ENCODE peak calls at places on chromosomes 16 and 17, in eight cellular contexts. K is ovary, J is mucosa of descending colon, W is Peyer's patch, O is GM12878, X is suprapubic skin, I is cardiac muscle cell, V is IMR-90. L is an unnamed sample. For H3K4me1, the result is how much of the 10 kb centered on the place peaks cover.

GRCh38 chr17:7237761-7238417 is 1.4 kb downstream of the PHF23 start:
- DNase-seq in O (no peak), W (peak), X (peak), K (peak), J (peak), I (peak), V (peak), L (peak)

GRCh38 chr16:56331915-56332314 is 93.4 kb downstream of the AMFR start:
- DNase-seq in O (no peak), V (no peak), I (no peak), W (no peak), J (no peak), X (no peak), K (no peak), L (no peak)

GRCh38 chr16:67207857-67208524 is 9.1 kb downstream of the ELMO3 start:
- DNase-seq in O (no peak), J (no peak), I (no peak), X (no peak), K (peak), V (peak), W (no peak), L (peak)

GRCh38 chr17:62995377-62995885 is 29.4 kb downstream of the TANC2 start:
- DNase-seq in K (no peak), O (no peak), V (peak), J (no peak), I (peak), W (no peak), X (no peak), L (peak)

GRCh38 chr17:79749958-79750357 is 19.2 kb downstream of the ENPP7 start:
- DNase-seq in I (no peak), W (no peak), V (no peak), J (no peak), O (no peak), X (no peak), K (no peak), L (no peak)

GRCh38 chr17:41402161-41402560 is 4.8 kb upstream of the KRT31 start:
- DNase-seq in O (no peak), W (no peak), J (no peak), V (peak), X (no peak), I (no peak), K (no peak), L (no peak)

GRCh38 chr17:78892062-78892456 is 10.9 kb downstream of the CEP295NL start:
- DNase-seq in K (no peak), J (no peak), O (no peak), W (no peak), V (no peak), I (no peak), X (no peak), L (peak)

GRCh38 chr17:77227461-77228223 is 86.9 kb downstream of the SEC14L1 start:
- DNase-seq in J (no peak), K (no peak), I (no peak), W (no peak), V (no peak), X (no peak), O (no peak), L (no peak)

GRCh38 chr17:66417300-66417719 is 114.9 kb downstream of the PRKCA start:
- DNase-seq in I (no peak), J (no peak), X (no peak), O (no peak), K (no peak), V (no peak), W (no peak), L (no peak)

GRCh38 chr17:511001-511690 is 158.5 kb upstream of the RPH3AL start:
- DNase-seq in I (peak), O (no peak), V (peak), W (no peak), K (peak), J (no peak), X (no peak), L (no peak)

GRCh38 chr17:37312137-37312923 is 63.5 kb upstream of the C17orf78 start:
- DNase-seq in V (no peak), J (no peak), W (no peak), K (no peak), I (no peak), X (no peak), O (no peak), L (no peak)

GRCh38 chr16:66357523-66357928 is 9.0 kb upstream of the CDH5 start:
- DNase-seq in V (peak), K (peak), J (no peak), I (peak), X (no peak), O (no peak), W (no peak), L (peak)

GRCh38 chr17:7260601-7261376 is 1.5 kb downstream of the CLDN7 start:
- DNase-seq in I (no peak), K (no peak), J (peak), O (no peak), W (peak), V (no peak), X (no peak), L (peak)

GRCh38 chr17:51144266-51145022 is 8.9 kb upstream of the NME1 start:
- DNase-seq in W (no peak), V (no peak), K (no peak), J (no peak), O (no peak), X (no peak), I (no peak), L (no peak)

GRCh38 chr17:3030096-3030495 is 33.3 kb downstream of the OR1D5 start:
- DNase-seq in X (no peak), K (no peak), J (no peak), O (no peak), W (peak), V (peak), I (peak), L (no peak)

GRCh38 chr17:34755981-34756669 is 176.7 kb downstream of the TMEM132E start:
- DNase-seq in I (no peak), W (no peak), O (no peak), K (no peak), X (no peak), J (no peak), V (no peak), L (no peak)

GRCh38 chr16:4918790-4919210 is 18.1 kb downstream of the PPL start:
- DNase-seq in W (no peak), I (no peak), K (no peak), X (no peak), O (no peak), V (no peak), J (no peak), L (no peak)

GRCh38 chr16:21613361-21613760 is 14.0 kb downstream of the METTL9 start:
- DNase-seq in W (no peak), V (no peak), J (no peak), X (no peak), O (no peak), I (no peak), K (no peak), L (no peak)

GRCh38 chr17:55263565-55264272 is 1.0 kb upstream of the HLF start:
- DNase-seq in O (no peak), I (no peak), X (no peak), W (no peak), V (no peak), J (no peak), K (no peak), L (no peak)

GRCh38 chr16:75250089-75250808 is 1.2 kb downstream of the BCAR1 start:
- DNase-seq in J (peak), O (no peak), X (no peak), K (no peak), I (no peak), V (no peak), W (no peak), L (no peak)

GRCh38 chr16:20259549-20259948 is 67.8 kb downstream of the GP2 start:
- DNase-seq in I (no peak), K (no peak), O (no peak), V (no peak), X (no peak), J (no peak), W (no peak), L (no peak)

GRCh38 chr17:78600181-78600651 is 23.0 kb upstream of the DNAH17 start:
- DNase-seq in J (no peak), O (no peak), I (peak), X (no peak), V (no peak), W (no peak), K (no peak), L (no peak)

GRCh38 chr16:27322858-27323780 is 9.3 kb downstream of the IL4R start:
- DNase-seq in X (no peak), W (no peak), I (no peak), V (no peak), K (no peak), O (no peak), J (peak), L (no peak)

GRCh38 chr17:10751569-10751968 is 21.7 kb upstream of the TMEM220 start:
- DNase-seq in W (no peak), K (no peak), X (no peak), O (no peak), V (no peak), J (no peak), I (no peak), L (no peak)

GRCh38 chr16:67406628-67407027 is 9.6 kb downstream of the ZDHHC1 start:
- DNase-seq in W (no peak), V (peak), K (no peak), X (no peak), J (no peak), O (no peak), I (peak), L (no peak)

GRCh38 chr16:57807968-57808528 is 5.8 kb upstream of the KIFC3 start:
- DNase-seq in K (peak), X (peak), J (peak), V (peak), O (no peak), W (peak), I (peak), L (peak)

GRCh38 chr17:31538080-31538762 is 146.7 kb downstream of the RAB11FIP4 start:
- DNase-seq in W (peak), K (no peak), V (no peak), O (peak), X (no peak), I (no peak), J (no peak), L (no peak)

GRCh38 chr16:31706925-31707324 is 166.7 kb upstream of the ZNF267 start:
- DNase-seq in O (no peak), X (no peak), V (no peak), W (no peak), J (no peak), I (no peak), K (no peak), L (no peak)

GRCh38 chr17:18971801-18972200 is 19.8 kb downstream of the SLC5A10 start:
- DNase-seq in W (no peak), O (no peak), K (no peak), V (no peak), J (no peak), X (no peak), I (no peak), L (no peak)

GRCh38 chr16:77359065-77359502 is 75.8 kb downstream of the ADAMTS18 start:
- DNase-seq in K (no peak), W (no peak), J (no peak), I (peak), O (no peak), V (peak), X (no peak), L (no peak)

GRCh38 chr16:57534881-57535658 is 1.3 kb downstream of the CCDC102A start:
- DNase-seq in V (no peak), O (no peak), X (peak), I (no peak), W (peak), J (peak), K (peak), L (no peak)

GRCh38 chr16:68083861-68084503 is 1.2 kb upstream of the NFATC3 start:
- DNase-seq in V (peak), X (no peak), W (no peak), K (no peak), J (no peak), O (no peak), I (peak), L (no peak)

GRCh38 chr17:74759243-74759801 is 10.9 kb downstream of the NHERF1 start:
- DNase-seq in O (no peak), I (no peak), K (no peak), X (no peak), W (peak), V (no peak), J (no peak), L (no peak)

GRCh38 chr17:78294776-78295175 is 63.3 kb downstream of the TMEM235 start:
- DNase-seq in V (peak), I (peak), W (no peak), K (no peak), X (no peak), O (no peak), J (no peak), L (no peak)

GRCh38 chr17:57750109-57750845 is 5.2 kb upstream of the CCDC182 start:
- DNase-seq in J (no peak), X (no peak), V (no peak), K (no peak), W (no peak), I (no peak), O (no peak), L (no peak)

GRCh38 chr17:37339321-37339720 is 36.5 kb upstream of the C17orf78 start:
- DNase-seq in K (no peak), O (no peak), V (no peak), J (no peak), X (no peak), I (peak), W (no peak), L (no peak)

GRCh38 chr16:73020409-73020884 is 27.5 kb downstream of the ZFHX3 start:
- DNase-seq in J (peak), X (peak), I (peak), W (no peak), K (no peak), O (no peak), V (peak), L (peak)
- H3K4me1 ChIP-seq in J (under half), X (under half), I (half or more), W (under half), K (under half), O (under half), V (under half), L (under half)

GRCh38 chr17:39045948-39046679 is 78.9 kb upstream of the FBXO47 start:
- DNase-seq in X (peak), J (no peak), I (no peak), K (no peak), V (no peak), O (no peak), W (no peak), L (peak)
- TF ChIP-seq CTCF in X (no peak), J (no peak), I (no peak), K (no peak), V (no peak), O (no peak), W (no peak), L (peak)

GRCh38 chr16:23836078-23836403 is 258 bp downstream of the PRKCB start:
- DNase-seq in J (no peak), I (no peak), K (no peak), X (no peak), W (no peak), V (no peak), O (no peak), L (no peak)
- H3K4me1 ChIP-seq in J (under half), I (under half), K (under half), X (under half), W (under half), V (under half), O (under half), L (under half)

GRCh38 chr17:81701288-81702071 is 1.7 kb upstream of the MRPL12 start:
- DNase-seq in V (no peak), W (no peak), I (no peak), K (no peak), O (no peak), J (peak), X (no peak), L (no peak)
- TF ChIP-seq CTCF in V (peak), W (peak), I (no peak), K (no peak), O (peak), J (no peak), X (no peak), L (peak)

GRCh38 chr17:69434164-69434579 is 19.7 kb downstream of the MAP2K6 start:
- DNase-seq in K (no peak), X (no peak), J (no peak), V (peak), I (peak), O (no peak), W (no peak), L (peak)
- H3K4me1 ChIP-seq in K (under half), X (under half), J (under half), V (under half), I (under half), O (under half), W (under half), L (under half)

GRCh38 chr17:82108999-82109480 is 11.0 kb upstream of the FASN start:
- DNase-seq in K (no peak), X (no peak), J (no peak), O (no peak), W (no peak), V (no peak), I (no peak), L (no peak)

GRCh38 chr17:82108038-82108998 is 10.3 kb upstream of the FASN start:
- DNase-seq in V (peak), X (no peak), K (no peak), J (no peak), O (no peak), I (no peak), W (no peak), L (no peak)

GRCh38 chr17:82106697-82107305 is 8.8 kb upstream of the FASN start:
- DNase-seq in X (no peak), J (peak), V (no peak), O (no peak), I (no peak), W (no peak), K (no peak), L (peak)

GRCh38 chr17:82105882-82106696 is 8.1 kb upstream of the FASN start:
- DNase-seq in X (peak), K (peak), J (peak), V (peak), I (peak), W (peak), O (peak), L (peak)

GRCh38 chr17:82107341-82107860 is 9.4 kb upstream of the FASN start:
- DNase-seq in X (no peak), J (peak), K (peak), W (no peak), I (no peak), O (no peak), V (no peak), L (peak)
- TF ChIP-seq CTCF in X (peak), J (no peak), K (no peak), W (peak), I (peak), O (peak), V (peak), L (peak)

L was measured in BE2C.